ENCODE peak calls at places on chromosomes 7 and 10, in six cellular contexts. L, A, V, R, E and X are unnamed samples.

GRCh38 chr7:14604606-14605005 is 297.9 kb downstream of the DGKB start:
- DNase-seq in R (peak; percentile 81), E (no peak), A (no peak), L (no peak), V (peak; percentile 65), X (no peak)

GRCh38 chr10:66983482-66983818 is 57.6 kb downstream of the LRRTM3 start:
- DNase-seq in L (peak; percentile 30), A (no peak), E (no peak), R (no peak), V (no peak), X (no peak)

GRCh38 chr7:75842836-75843446 is 29.3 kb upstream of the CCL24 start:
- DNase-seq in V (peak; percentile 87), A (peak; percentile 61), E (peak; percentile 96), L (peak; percentile 30), R (peak; percentile 84), X (peak; percentile 80)

GRCh38 chr7:46854958-46855473 is 726.9 kb downstream of the TNS3 start:
- DNase-seq in A (no peak), L (no peak), V (peak; percentile 63), E (peak; percentile 36), R (no peak), X (no peak)

GRCh38 chr10:100334762-100335161 is 4.7 kb upstream of the PKD2L1 start:
- DNase-seq in R (no peak), A (no peak), E (no peak), V (no peak), L (no peak), X (no peak)

GRCh38 chr7:148962823-148963582 is 65.3 kb downstream of the PDIA4 start:
- DNase-seq in L (peak; percentile 61), V (peak; percentile 22), R (peak; percentile 57), A (peak; percentile 61), E (peak; percentile 79), X (peak; percentile 44)

GRCh38 chr7:81499262-81500116 is 270.4 kb downstream of the HGF start:
- DNase-seq in A (no peak), E (peak; percentile 94), V (peak; percentile 69), R (peak; percentile 84), L (no peak), X (peak; percentile 72)

GRCh38 chr7:132584796-132585494 is 8.7 kb upstream of the PLXNA4 start:
- DNase-seq in V (no peak), L (no peak), E (no peak), A (no peak), R (no peak), X (no peak)

GRCh38 chr7:27262121-27262520 is 19.5 kb downstream of the EVX1 start:
- DNase-seq in V (no peak), E (no peak), L (no peak), R (peak; percentile 68), A (no peak), X (no peak)

GRCh38 chr10:90964781-90965462 is 44.0 kb upstream of the ANKRD1 start:
- DNase-seq in E (no peak), R (no peak), L (no peak), V (no peak), A (no peak), X (no peak)

GRCh38 chr7:23347682-23348180 is 48.6 kb downstream of the MALSU1 start:
- DNase-seq in A (peak; percentile 48), L (no peak), R (peak; percentile 89), V (peak; percentile 85), E (peak; percentile 75), X (no peak)

GRCh38 chr7:127516320-127516719 is 69.1 kb downstream of the GCC1 start:
- DNase-seq in V (no peak), L (no peak), E (no peak), R (no peak), A (no peak), X (no peak)

GRCh38 chr10:104895981-104896380 is 254.9 kb downstream of the SORCS3 start:
- DNase-seq in R (no peak), A (no peak), V (no peak), L (no peak), E (no peak), X (no peak)

GRCh38 chr10:61244261-61244775 is 208.9 kb downstream of the TMEM26 start:
- DNase-seq in V (no peak), L (no peak), E (no peak), R (no peak), A (no peak), X (no peak)

GRCh38 chr7:79298145-79298760 is 155.2 kb downstream of the MAGI2 start:
- DNase-seq in L (no peak), R (peak; percentile 77), V (peak; percentile 25), E (peak; percentile 80), A (peak; percentile 30), X (peak; percentile 45)

GRCh38 chr10:79139124-79139835 is 70.5 kb downstream of the ZMIZ1 start:
- DNase-seq in E (peak; percentile 90), R (no peak), L (no peak), V (peak; percentile 97), A (no peak), X (peak; percentile 83)

GRCh38 chr7:149253665-149254064 is 8.3 kb upstream of the ZNF783 start:
- DNase-seq in R (no peak), E (no peak), L (no peak), A (no peak), V (no peak), X (no peak)

GRCh38 chr10:82883588-82883987 is 1008.6 kb downstream of the NRG3 start:
- DNase-seq in L (no peak), A (no peak), R (no peak), E (no peak), V (peak; percentile 29), X (no peak)

GRCh38 chr7:41817386-41817785 is 114.5 kb upstream of the INHBA start:
- DNase-seq in R (peak; percentile 30), A (no peak), V (peak; percentile 84), L (no peak), E (peak; percentile 28), X (peak; percentile 8)

GRCh38 chr10:76738991-76739390 is 898.6 kb downstream of the KCNMA1 start:
- DNase-seq in V (no peak), E (no peak), R (no peak), L (no peak), A (no peak), X (no peak)

GRCh38 chr10:131928248-131929095 is 27.7 kb downstream of the PPP2R2D start:
- DNase-seq in V (peak; percentile 34), R (no peak), A (no peak), E (peak; percentile 12), L (peak; percentile 24), X (no peak)

GRCh38 chr7:130853503-130854279 is 119.7 kb upstream of the KLF14 start:
- DNase-seq in R (peak; percentile 96), A (no peak), E (no peak), V (peak; percentile 69), L (no peak), X (no peak)
- TF ChIP-seq CTCF in R (peak; percentile 47), A (no peak), E (no peak), V (no peak), L (no peak), X (no peak)

GRCh38 chr7:113955157-113955556 is 36.3 kb upstream of the PPP1R3A start:
- DNase-seq in L (no peak), E (no peak), R (no peak), A (no peak), V (no peak), X (no peak)
- H3K9me3 ChIP-seq in L (no peaks in the 10 kb centered on the region), E (no peaks in the 10 kb centered on the region), R (peaks cover 4% of the 10 kb centered on the region), A (no peaks in the 10 kb centered on the region), V (peaks cover 7% of the 10 kb centered on the region), X (peaks cover 6% of the 10 kb centered on the region)

DNA sequence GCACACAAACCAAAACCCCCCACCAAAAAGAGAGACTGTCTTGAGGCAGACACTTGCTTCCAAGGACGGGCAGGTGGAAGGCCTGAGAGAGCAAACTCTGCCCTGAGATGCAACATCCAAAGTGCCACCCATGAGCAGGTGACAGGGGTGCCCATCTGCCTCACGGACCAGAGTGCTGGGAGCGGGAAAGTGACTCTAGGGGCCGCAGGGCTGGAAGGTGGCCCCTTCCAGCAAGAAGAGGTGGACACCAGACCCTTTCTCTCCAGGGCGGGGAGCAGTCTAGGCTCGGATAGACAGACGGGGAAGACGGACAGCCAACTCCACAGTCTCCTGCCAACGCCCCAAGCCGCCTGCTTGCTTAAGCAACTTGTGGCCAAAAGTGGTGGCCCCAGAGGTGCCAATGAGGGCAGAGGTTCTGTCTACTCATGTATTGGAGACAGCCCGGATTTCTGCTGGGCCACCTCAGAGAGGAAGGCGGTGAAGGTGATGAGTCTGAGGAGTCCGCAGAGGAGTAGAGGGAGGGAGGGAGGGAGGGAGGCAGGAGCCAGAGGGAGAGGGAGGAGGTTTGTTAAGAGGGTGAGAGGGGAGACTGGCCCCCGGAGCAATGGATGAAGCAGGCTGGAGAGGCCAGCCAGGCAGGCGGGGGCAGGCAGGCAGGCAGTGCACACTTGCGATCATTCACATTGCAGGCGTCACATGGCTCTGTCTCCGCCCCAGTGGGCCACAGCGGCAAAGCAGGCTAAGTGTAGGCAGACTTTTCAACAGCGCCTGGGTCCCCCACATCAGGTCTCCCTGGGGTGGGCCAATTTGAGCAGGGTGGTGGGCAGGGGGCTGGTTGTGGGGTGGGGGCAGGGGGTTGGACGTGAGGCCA is 65.6 kb downstream of the SLC29A4 start:
- DNase-seq in L (no peak), V (no peak), E (no peak), A (no peak), R (no peak), X (no peak)
- H3K27ac ChIP-seq in L (no peak overlapping the region), V (no peak overlapping the region), E (peak overlapping the region; percentile 68), A (no peak overlapping the region), R (no peak overlapping the region), X (no peak overlapping the region)

GRCh38 chr7:51000956-51001355 is 218.3 kb upstream of the GRB10 start:
- DNase-seq in E (no peak), V (no peak), R (peak; percentile 11), A (no peak), L (no peak), X (no peak)
- TF ChIP-seq CTCF in E (no peak), V (no peak), R (peak; percentile 47), A (no peak), L (no peak), X (peak; percentile 8)

DNA sequence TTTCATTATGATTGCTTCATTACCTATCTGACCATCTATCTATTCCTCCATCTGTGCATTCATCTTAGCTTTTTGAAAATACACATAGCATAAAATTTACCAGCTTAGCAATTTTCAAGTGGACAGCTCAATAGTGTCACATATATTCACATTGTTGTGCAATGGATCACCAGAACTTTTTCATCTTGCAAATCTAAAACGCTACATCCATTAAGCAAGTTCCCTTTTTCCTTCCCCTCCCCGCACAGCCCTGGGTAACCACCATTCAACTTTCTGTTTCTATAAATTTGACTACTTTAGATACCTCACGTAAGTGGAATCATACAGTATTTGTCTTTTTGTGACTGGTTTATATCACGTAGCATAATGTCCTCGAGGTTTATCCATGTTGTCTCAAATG is 78.0 kb upstream of the ADRB1 start:
- DNase-seq in R (no peak), V (no peak), L (no peak), A (no peak), E (no peak), X (no peak)
- H3K9me3 ChIP-seq in R (no peaks in the 10 kb centered on the region), V (no peaks in the 10 kb centered on the region), L (no peaks in the 10 kb centered on the region), A (no peaks in the 10 kb centered on the region), E (no peaks in the 10 kb centered on the region), X (no peaks in the 10 kb centered on the region)

DNA sequence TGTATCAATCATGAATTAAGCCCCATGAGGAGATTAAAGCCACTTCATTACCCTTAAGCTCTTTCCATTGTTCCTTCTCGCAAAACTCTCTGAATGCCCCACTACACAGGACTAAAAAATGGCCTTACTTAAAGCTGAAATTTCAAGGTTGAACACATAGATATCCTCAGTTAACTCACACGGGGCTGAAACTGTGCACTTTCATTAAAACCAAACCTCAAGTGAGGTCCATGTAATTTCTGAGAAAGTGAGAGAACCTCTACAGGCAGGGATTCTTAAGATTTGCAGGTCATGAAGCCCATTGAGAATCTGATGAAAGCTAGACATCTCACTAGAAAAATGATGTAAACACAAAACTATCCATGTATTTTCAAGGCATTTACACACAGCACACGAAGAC is 15.9 kb downstream of the DENND11 start:
- DNase-seq in V (no peak), E (no peak), R (no peak), A (no peak), L (no peak), X (no peak)
- H3K27ac ChIP-seq in V (no peak overlapping the region), E (no peak overlapping the region), R (no peak overlapping the region), A (no peak overlapping the region), L (no peak overlapping the region), X (no peak overlapping the region)